ENCODE peak calls at places on chromosomes 3 and 15, in four cellular contexts. O, A, W and S are unnamed samples.

GRCh38 chr3:52123106-52123708 is 31.0 kb downstream of the POC1A start:
- DNase-seq in O (peak), A (peak), W (peak), S (peak)

GRCh38 chr15:74540135-74540760 is 772 bp upstream of the ARID3B start:
- DNase-seq in O (no peak), A (peak), W (peak), S (no peak)

GRCh38 chr3:160784853-160785252 is 28.8 kb downstream of the PPM1L start:
- DNase-seq in O (no peak), A (no peak), W (peak), S (no peak)

GRCh38 chr3:195714380-195715011 is 6.3 kb upstream of the MUC20 start:
- DNase-seq in O (no peak), A (no peak), W (no peak), S (no peak)

GRCh38 chr3:37909067-37909911 is 47.6 kb downstream of the CTDSPL start:
- DNase-seq in O (no peak), A (peak), W (peak), S (no peak)

GRCh38 chr3:106305882-106306445 is 437.2 kb upstream of the CBLB start:
- DNase-seq in O (no peak), A (no peak), W (no peak), S (no peak)

GRCh38 chr3:127604546-127605165 is 6.4 kb downstream of the MCM2 start:
- DNase-seq in O (no peak), A (no peak), W (no peak), S (no peak)

GRCh38 chr3:60228823-60229222 is 1022.4 kb downstream of the FHIT start:
- DNase-seq in O (no peak), A (no peak), W (no peak), S (no peak)

GRCh38 chr3:112088944-112089343 is 2.8 kb downstream of the C3orf52 start:
- DNase-seq in O (no peak), A (no peak), W (no peak), S (no peak)

GRCh38 chr3:66639794-66640356 is 139.1 kb upstream of the LRIG1 start:
- DNase-seq in O (no peak), A (no peak), W (no peak), S (no peak)

GRCh38 chr3:126835472-126836219 is 131.6 kb downstream of the CHCHD6 start:
- DNase-seq in O (no peak), A (peak), W (peak), S (no peak)

GRCh38 chr15:74815121-74815933 is 2.7 kb downstream of the LMAN1L start:
- DNase-seq in O (no peak), A (no peak), W (no peak), S (no peak)

GRCh38 chr3:141388823-141389617 is 20.7 kb downstream of the ZBTB38 start:
- DNase-seq in O (no peak), A (no peak), W (no peak), S (no peak)

GRCh38 chr3:155766206-155766605 is 21.3 kb upstream of the PLCH1 start:
- DNase-seq in O (no peak), A (peak), W (peak), S (no peak)

GRCh38 chr3:85758442-85758841 is 799.7 kb downstream of the CADM2 start:
- DNase-seq in O (no peak), A (no peak), W (no peak), S (no peak)

GRCh38 chr3:154018100-154018696 is 103.0 kb upstream of the ARHGEF26 start:
- DNase-seq in O (no peak), A (peak), W (peak), S (no peak)

GRCh38 chr3:21356402-21356801 is 394.6 kb downstream of the ZNF385D start:
- DNase-seq in O (no peak), A (peak), W (peak), S (no peak)

GRCh38 chr3:64220161-64220560 is 5.1 kb downstream of the PRICKLE2 start:
- DNase-seq in O (no peak), A (peak), W (peak), S (no peak)

GRCh38 chr15:63890617-63891016 is 56.9 kb upstream of the HERC1 start:
- DNase-seq in O (no peak), A (no peak), W (no peak), S (no peak)

GRCh38 chr3:46558184-46559029 is 7.7 kb downstream of the LRRC2 start:
- DNase-seq in O (peak), A (peak), W (peak), S (peak)

GRCh38 chr3:33438284-33438668 is 1.9 kb downstream of the UBP1 start:
- DNase-seq in O (no peak), A (peak), W (peak), S (no peak)

GRCh38 chr15:57198654-57199241 is 177.6 kb upstream of the CGNL1 start:
- DNase-seq in O (no peak), A (no peak), W (no peak), S (no peak)

GRCh38 chr3:10170915-10171478 is 6.3 kb downstream of the IRAK2 start:
- DNase-seq in O (no peak), A (no peak), W (no peak), S (no peak)

GRCh38 chr3:109559389-109559788 is 222.0 kb upstream of the DPPA4 start:
- DNase-seq in O (no peak), A (peak), W (peak), S (no peak)

GRCh38 chr3:52221563-52222318 is 3.7 kb downstream of the TLR9 start:
- DNase-seq in O (no peak), A (no peak), W (no peak), S (no peak)

GRCh38 chr3:5188419-5189405 is 1.2 kb downstream of the EDEM1 start:
- DNase-seq in O (no peak), A (peak), W (peak), S (no peak)

GRCh38 chr3:27712136-27713065 is 9.7 kb downstream of the EOMES start:
- DNase-seq in O (peak), A (peak), W (peak), S (peak)

GRCh38 chr3:39228496-39228895 is 36.1 kb upstream of the XIRP1 start:
- DNase-seq in O (no peak), A (no peak), W (no peak), S (no peak)

GRCh38 chr15:38868326-38869114 is 303.9 kb upstream of the RASGRP1 start:
- DNase-seq in O (no peak), A (peak), W (peak), S (no peak)

GRCh38 chr3:136546718-136547117 is 205.5 kb downstream of the STAG1 start:
- DNase-seq in O (no peak), A (peak), W (peak), S (no peak)

GRCh38 chr3:129536806-129537205 is 6.2 kb upstream of the H1-8 start:
- DNase-seq in O (no peak), A (no peak), W (no peak), S (no peak)

GRCh38 chr15:69747193-69747592 is 294.6 kb downstream of the RPLP1 start:
- DNase-seq in O (no peak), A (no peak), W (no peak), S (no peak)

GRCh38 chr15:70504305-70504951 is 258.9 kb downstream of the UACA start:
- DNase-seq in O (peak), A (peak), W (no peak), S (no peak)

GRCh38 chr3:162142511-162142910 is 645.9 kb downstream of the OTOL1 start:
- DNase-seq in O (no peak), A (peak), W (peak), S (no peak)

GRCh38 chr3:58336135-58336882 is 3.6 kb downstream of the PXK start:
- DNase-seq in O (no peak), A (peak), W (peak), S (no peak)

GRCh38 chr15:99019558-99020540 is 12.3 kb upstream of the PGPEP1L start:
- DNase-seq in O (no peak), A (peak), W (peak), S (no peak)

GRCh38 chr15:83973816-83974215 is 261.8 kb upstream of the GOLGA6L4 start:
- DNase-seq in O (no peak), A (no peak), W (peak), S (no peak)